ENCODE peak calls at places on chromosomes 16 and 17, in six cellular contexts. One of them, this sample, is unnamed.

GRCh38 chr16:68416057-68417046 is 32.0 kb downstream of the SMPD3 start:
- DNase-seq in sigmoid colon: no peak
- DNase-seq in mammary epithelial cell: no peak
- DNase-seq in kidney: no peak
- DNase-seq in GM10248: no peak
- DNase-seq in CD4-positive, alpha-beta T cell: no peak
- DNase-seq in this sample: peak

GRCh38 chr16:48602357-48603014 is 7.5 kb downstream of the N4BP1 start:
- DNase-seq in sigmoid colon: no peak
- DNase-seq in mammary epithelial cell: no peak
- DNase-seq in kidney: no peak
- DNase-seq in GM10248: no peak
- DNase-seq in CD4-positive, alpha-beta T cell: no peak
- DNase-seq in this sample: no peak

GRCh38 chr17:8912060-8912981 is 44.8 kb upstream of the PIK3R6 start:
- DNase-seq in sigmoid colon: no peak
- DNase-seq in mammary epithelial cell: no peak
- DNase-seq in kidney: no peak
- DNase-seq in GM10248: peak
- DNase-seq in CD4-positive, alpha-beta T cell: no peak
- DNase-seq in this sample: no peak

GRCh38 chr16:86986136-86986535 is 331.1 kb downstream of the C16orf95 start:
- DNase-seq in sigmoid colon: no peak
- DNase-seq in mammary epithelial cell: no peak
- DNase-seq in kidney: peak
- DNase-seq in GM10248: no peak
- DNase-seq in CD4-positive, alpha-beta T cell: no peak
- DNase-seq in this sample: no peak

GRCh38 chr17:79353548-79353947 is 257.3 kb downstream of the RBFOX3 start:
- DNase-seq in sigmoid colon: no peak
- DNase-seq in mammary epithelial cell: no peak
- DNase-seq in kidney: peak
- DNase-seq in GM10248: no peak
- DNase-seq in CD4-positive, alpha-beta T cell: no peak
- DNase-seq in this sample: no peak

GRCh38 chr16:68590201-68590994 is 51.3 kb downstream of the ZFP90 start:
- DNase-seq in sigmoid colon: no peak
- DNase-seq in mammary epithelial cell: peak
- DNase-seq in kidney: peak
- DNase-seq in GM10248: peak
- DNase-seq in CD4-positive, alpha-beta T cell: peak
- DNase-seq in this sample: peak

GRCh38 chr17:50146927-50147640 is 3.4 kb downstream of the PPP1R9B start:
- DNase-seq in sigmoid colon: no peak
- DNase-seq in mammary epithelial cell: no peak
- DNase-seq in kidney: no peak
- DNase-seq in GM10248: no peak
- DNase-seq in CD4-positive, alpha-beta T cell: no peak
- DNase-seq in this sample: peak

GRCh38 chr17:56598471-56598870 is 5.0 kb downstream of the NOG start:
- DNase-seq in sigmoid colon: no peak
- DNase-seq in mammary epithelial cell: no peak
- DNase-seq in kidney: no peak
- DNase-seq in GM10248: no peak
- DNase-seq in CD4-positive, alpha-beta T cell: no peak
- DNase-seq in this sample: no peak

GRCh38 chr17:63571632-63572310 is 21.5 kb downstream of the DCAF7 start:
- DNase-seq in sigmoid colon: no peak
- DNase-seq in mammary epithelial cell: peak
- DNase-seq in kidney: no peak
- DNase-seq in GM10248: no peak
- DNase-seq in CD4-positive, alpha-beta T cell: no peak
- DNase-seq in this sample: no peak

GRCh38 chr16:6966925-6967324 is 365.7 kb upstream of the RBFOX1 start:
- DNase-seq in sigmoid colon: no peak
- DNase-seq in mammary epithelial cell: no peak
- DNase-seq in kidney: no peak
- DNase-seq in GM10248: no peak
- DNase-seq in CD4-positive, alpha-beta T cell: no peak
- DNase-seq in this sample: no peak

GRCh38 chr16:6970171-6970857 is 362.3 kb upstream of the RBFOX1 start:
- DNase-seq in sigmoid colon: no peak
- DNase-seq in mammary epithelial cell: no peak
- DNase-seq in kidney: no peak
- DNase-seq in GM10248: no peak
- DNase-seq in CD4-positive, alpha-beta T cell: no peak
- DNase-seq in this sample: no peak

GRCh38 chr16:6969594-6969993 is 363.1 kb upstream of the RBFOX1 start:
- DNase-seq in sigmoid colon: no peak
- DNase-seq in mammary epithelial cell: no peak
- DNase-seq in kidney: no peak
- DNase-seq in GM10248: no peak
- DNase-seq in CD4-positive, alpha-beta T cell: no peak
- DNase-seq in this sample: no peak

GRCh38 chr16:6964679-6965078 is 368.0 kb upstream of the RBFOX1 start:
- DNase-seq in sigmoid colon: no peak
- DNase-seq in mammary epithelial cell: no peak
- DNase-seq in kidney: no peak
- DNase-seq in GM10248: no peak
- DNase-seq in CD4-positive, alpha-beta T cell: no peak
- DNase-seq in this sample: no peak

GRCh38 chr16:6967796-6968195 is 364.8 kb upstream of the RBFOX1 start:
- DNase-seq in sigmoid colon: no peak
- DNase-seq in mammary epithelial cell: no peak
- DNase-seq in kidney: no peak
- DNase-seq in GM10248: no peak
- DNase-seq in CD4-positive, alpha-beta T cell: no peak
- DNase-seq in this sample: no peak
- TF ChIP-seq CTCF in sigmoid colon: no peak
- TF ChIP-seq CTCF in mammary epithelial cell: no peak
- TF ChIP-seq CTCF in kidney: no peak
- TF ChIP-seq CTCF in GM10248: no peak
- TF ChIP-seq CTCF in CD4-positive, alpha-beta T cell: no peak
- TF ChIP-seq CTCF in this sample: no peak

GRCh38 chr16:30853758-30854157 is 40.1 kb downstream of the BCL7C start:
- DNase-seq in sigmoid colon: no peak
- DNase-seq in mammary epithelial cell: peak
- DNase-seq in kidney: no peak
- DNase-seq in GM10248: peak
- DNase-seq in CD4-positive, alpha-beta T cell: no peak
- DNase-seq in this sample: peak
- TF ChIP-seq CTCF in sigmoid colon: no peak
- TF ChIP-seq CTCF in mammary epithelial cell: no peak
- TF ChIP-seq CTCF in kidney: no peak
- TF ChIP-seq CTCF in GM10248: no peak
- TF ChIP-seq CTCF in CD4-positive, alpha-beta T cell: no peak
- TF ChIP-seq CTCF in this sample: no peak

GRCh38 chr16:75109732-75110243 is 6.8 kb downstream of the LDHD start:
- DNase-seq in sigmoid colon: peak
- DNase-seq in mammary epithelial cell: peak
- DNase-seq in kidney: peak
- DNase-seq in GM10248: peak
- DNase-seq in CD4-positive, alpha-beta T cell: no peak
- DNase-seq in this sample: peak
- TF ChIP-seq CTCF in sigmoid colon: no peak
- TF ChIP-seq CTCF in mammary epithelial cell: no peak
- TF ChIP-seq CTCF in kidney: no peak
- TF ChIP-seq CTCF in GM10248: no peak
- TF ChIP-seq CTCF in CD4-positive, alpha-beta T cell: no peak
- TF ChIP-seq CTCF in this sample: no peak

GRCh38 chr16:66262253-66263167 is 104.0 kb upstream of the CDH5 start:
- DNase-seq in sigmoid colon: peak
- DNase-seq in mammary epithelial cell: no peak
- DNase-seq in kidney: no peak
- DNase-seq in GM10248: no peak
- DNase-seq in CD4-positive, alpha-beta T cell: no peak
- DNase-seq in this sample: no peak

GRCh38 chr16:66258916-66259845 is 107.3 kb upstream of the CDH5 start:
- DNase-seq in sigmoid colon: peak
- DNase-seq in mammary epithelial cell: no peak
- DNase-seq in kidney: peak
- DNase-seq in GM10248: no peak
- DNase-seq in CD4-positive, alpha-beta T cell: no peak
- DNase-seq in this sample: peak

GRCh38 chr16:66261826-66262225 is 104.7 kb upstream of the CDH5 start:
- DNase-seq in sigmoid colon: no peak
- DNase-seq in mammary epithelial cell: no peak
- DNase-seq in kidney: no peak
- DNase-seq in GM10248: no peak
- DNase-seq in CD4-positive, alpha-beta T cell: no peak
- DNase-seq in this sample: no peak

GRCh38 chr16:66263168-66263972 is 103.1 kb upstream of the CDH5 start:
- DNase-seq in sigmoid colon: no peak
- DNase-seq in mammary epithelial cell: no peak
- DNase-seq in kidney: no peak
- DNase-seq in GM10248: no peak
- DNase-seq in CD4-positive, alpha-beta T cell: no peak
- DNase-seq in this sample: no peak

DNA sequence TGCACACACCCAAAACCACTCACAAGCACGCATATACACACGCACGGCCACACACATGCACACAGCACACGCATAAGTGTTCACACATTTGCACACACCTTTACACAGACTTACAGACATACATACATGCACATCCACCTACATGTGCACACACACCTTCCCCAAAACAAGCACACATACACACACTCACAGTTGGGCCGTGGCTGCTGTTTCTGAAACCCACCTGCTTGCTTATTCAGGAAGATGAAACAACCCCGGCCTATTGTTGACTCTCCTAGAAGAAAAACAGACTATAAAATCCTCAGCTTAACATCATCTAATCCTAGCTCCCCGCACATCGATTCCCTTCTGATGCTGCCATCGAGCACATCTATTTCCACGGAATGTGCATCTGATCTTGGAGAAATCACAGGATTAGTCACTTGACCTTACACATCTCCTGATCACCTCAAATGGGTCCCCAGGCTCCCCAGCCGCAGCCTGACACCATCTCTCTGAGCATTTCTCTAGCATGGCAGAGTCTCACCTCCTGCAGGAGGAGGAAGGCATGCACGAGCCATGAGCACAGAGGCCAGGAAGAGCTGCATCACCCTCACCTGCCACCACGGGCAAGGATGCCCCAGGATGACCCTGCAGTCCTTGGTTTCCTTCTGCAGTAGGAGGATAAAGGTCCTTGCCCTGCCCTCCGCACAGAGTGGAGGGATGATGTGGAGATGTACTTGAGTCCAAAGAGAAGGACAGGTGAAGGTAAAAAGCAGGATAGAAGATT is 105.8 kb upstream of the CDH5 start:
- DNase-seq in sigmoid colon: no peak
- DNase-seq in mammary epithelial cell: no peak
- DNase-seq in kidney: no peak
- DNase-seq in GM10248: no peak
- DNase-seq in CD4-positive, alpha-beta T cell: no peak
- DNase-seq in this sample: no peak
- TF ChIP-seq CTCF in sigmoid colon: no peak
- TF ChIP-seq CTCF in mammary epithelial cell: no peak
- TF ChIP-seq CTCF in kidney: no peak
- TF ChIP-seq CTCF in GM10248: no peak
- TF ChIP-seq CTCF in CD4-positive, alpha-beta T cell: no peak
- TF ChIP-seq CTCF in this sample: no peak

This sample was measured in Peyer's patch.